ENCODE peak calls at places on chromosome 12, in four cellular contexts. One of them, this sample, is unnamed. For H3K9me3, the result is how much of the 10 kb centered on the place peaks cover.

GRCh38 chr12:11768233-11768965 is 118.9 kb downstream of the ETV6 start:
- DNase-seq in tibial nerve: no peak
- DNase-seq in heart right ventricle: no peak
- DNase-seq in CD8-positive, alpha-beta T cell: no peak
- DNase-seq in this sample: no peak

GRCh38 chr12:95204141-95204866 is 13.0 kb downstream of the FGD6 start:
- DNase-seq in tibial nerve: no peak
- DNase-seq in heart right ventricle: no peak
- DNase-seq in CD8-positive, alpha-beta T cell: no peak
- DNase-seq in this sample: no peak

GRCh38 chr12:1796515-1797010 is 23.8 kb upstream of the LRTM2 start:
- DNase-seq in tibial nerve: no peak
- DNase-seq in heart right ventricle: peak
- DNase-seq in CD8-positive, alpha-beta T cell: no peak
- DNase-seq in this sample: peak

GRCh38 chr12:124463341-124463861 is 104.0 kb downstream of the NCOR2 start:
- DNase-seq in tibial nerve: no peak
- DNase-seq in heart right ventricle: peak
- DNase-seq in CD8-positive, alpha-beta T cell: no peak
- DNase-seq in this sample: no peak

GRCh38 chr12:124551268-124552144 is 15.9 kb downstream of the NCOR2 start:
- DNase-seq in tibial nerve: peak
- DNase-seq in heart right ventricle: peak
- DNase-seq in CD8-positive, alpha-beta T cell: no peak
- DNase-seq in this sample: no peak

GRCh38 chr12:108875682-108876361 is 4.1 kb upstream of the DAO start:
- DNase-seq in tibial nerve: no peak
- DNase-seq in heart right ventricle: no peak
- DNase-seq in CD8-positive, alpha-beta T cell: no peak
- DNase-seq in this sample: no peak

GRCh38 chr12:105317942-105318614 is 12.4 kb upstream of the C12orf75 start:
- DNase-seq in tibial nerve: no peak
- DNase-seq in heart right ventricle: no peak
- DNase-seq in CD8-positive, alpha-beta T cell: no peak
- DNase-seq in this sample: no peak

GRCh38 chr12:3035171-3035570 is 42.0 kb upstream of the TSPAN9 start:
- DNase-seq in tibial nerve: no peak
- DNase-seq in heart right ventricle: no peak
- DNase-seq in CD8-positive, alpha-beta T cell: no peak
- DNase-seq in this sample: no peak

GRCh38 chr12:63918788-63919300 is 74.3 kb downstream of the SRGAP1 start:
- DNase-seq in tibial nerve: no peak
- DNase-seq in heart right ventricle: no peak
- DNase-seq in CD8-positive, alpha-beta T cell: no peak
- DNase-seq in this sample: no peak

GRCh38 chr12:29882771-29883315 is 99.1 kb upstream of the TMTC1 start:
- DNase-seq in tibial nerve: no peak
- DNase-seq in heart right ventricle: no peak
- DNase-seq in CD8-positive, alpha-beta T cell: no peak
- DNase-seq in this sample: no peak

GRCh38 chr12:47080725-47081502 is 1.2 kb upstream of the AMIGO2 start:
- DNase-seq in tibial nerve: peak
- DNase-seq in heart right ventricle: peak
- DNase-seq in CD8-positive, alpha-beta T cell: no peak
- DNase-seq in this sample: peak

GRCh38 chr12:65742481-65742971 is 81.8 kb upstream of the HMGA2 start:
- DNase-seq in tibial nerve: no peak
- DNase-seq in heart right ventricle: peak
- DNase-seq in CD8-positive, alpha-beta T cell: no peak
- DNase-seq in this sample: no peak

GRCh38 chr12:133203344-133204263 is 22.3 kb downstream of the ZNF268 start:
- DNase-seq in tibial nerve: no peak
- DNase-seq in heart right ventricle: no peak
- DNase-seq in CD8-positive, alpha-beta T cell: no peak
- DNase-seq in this sample: no peak

GRCh38 chr12:133204264-133204603 is 22.9 kb downstream of the ZNF268 start:
- DNase-seq in tibial nerve: no peak
- DNase-seq in heart right ventricle: no peak
- DNase-seq in CD8-positive, alpha-beta T cell: no peak
- DNase-seq in this sample: no peak

GRCh38 chr12:133202493-133203343 is 21.4 kb downstream of the ZNF268 start:
- DNase-seq in tibial nerve: no peak
- DNase-seq in heart right ventricle: no peak
- DNase-seq in CD8-positive, alpha-beta T cell: no peak
- DNase-seq in this sample: no peak

GRCh38 chr12:133206390-133206789 is 25.1 kb downstream of the ZNF268 start:
- DNase-seq in tibial nerve: no peak
- DNase-seq in heart right ventricle: no peak
- DNase-seq in CD8-positive, alpha-beta T cell: no peak
- DNase-seq in this sample: no peak

DNA sequence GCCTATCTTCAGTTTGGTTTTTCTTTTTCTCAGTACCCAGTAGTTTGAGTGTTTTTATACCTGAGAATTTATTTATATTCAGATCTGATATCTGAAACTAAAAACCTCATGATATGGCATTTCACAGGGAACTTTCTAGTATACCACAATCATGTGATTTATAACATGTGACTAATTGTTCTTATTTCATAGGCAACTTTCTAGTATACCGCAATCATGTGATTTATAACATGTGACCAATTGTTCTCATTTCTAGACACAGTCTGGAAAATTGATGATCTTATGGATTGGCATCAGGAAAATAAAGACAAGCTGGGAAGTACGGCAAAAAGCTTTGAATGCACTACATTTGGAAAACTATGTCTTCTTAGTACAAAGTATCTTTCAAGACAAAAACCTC is 20.6 kb downstream of the ZNF268 start:
- DNase-seq in tibial nerve: no peak
- DNase-seq in heart right ventricle: no peak
- DNase-seq in CD8-positive, alpha-beta T cell: no peak
- DNase-seq in this sample: no peak
- H3K9me3 ChIP-seq in tibial nerve: half or more
- H3K9me3 ChIP-seq in heart right ventricle: half or more
- H3K9me3 ChIP-seq in CD8-positive, alpha-beta T cell: half or more
- H3K9me3 ChIP-seq in this sample: half or more

DNA sequence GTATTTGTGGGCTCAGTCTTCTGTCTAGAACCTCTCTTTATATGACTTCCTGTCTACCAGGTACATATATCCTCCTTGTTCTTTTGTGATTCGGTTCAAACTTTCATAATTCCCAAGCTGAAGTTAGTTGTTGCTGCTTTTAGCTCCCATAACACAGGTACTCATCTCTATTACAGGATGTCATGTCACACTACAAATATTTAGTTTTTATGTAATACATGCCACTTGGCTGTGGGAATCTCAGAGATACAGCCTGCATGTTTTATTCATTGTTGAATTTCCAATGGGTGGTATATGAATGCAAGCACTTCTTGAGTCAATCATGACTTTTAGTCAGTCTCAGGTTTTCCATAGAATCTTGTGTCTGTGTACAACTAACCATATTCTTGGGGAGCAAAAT is 122.7 kb downstream of the SINHCAF start:
- DNase-seq in tibial nerve: no peak
- DNase-seq in heart right ventricle: no peak
- DNase-seq in CD8-positive, alpha-beta T cell: no peak
- DNase-seq in this sample: no peak
- H3K9me3 ChIP-seq in tibial nerve: under half
- H3K9me3 ChIP-seq in heart right ventricle: under half
- H3K9me3 ChIP-seq in CD8-positive, alpha-beta T cell: under half
- H3K9me3 ChIP-seq in this sample: under half

GRCh38 chr12:54926246-54926645 is 58.3 kb downstream of the TESPA1 start:
- DNase-seq in tibial nerve: no peak
- DNase-seq in heart right ventricle: no peak
- DNase-seq in CD8-positive, alpha-beta T cell: no peak
- DNase-seq in this sample: no peak

GRCh38 chr12:54929998-54930397 is 54.6 kb downstream of the TESPA1 start:
- DNase-seq in tibial nerve: no peak
- DNase-seq in heart right ventricle: no peak
- DNase-seq in CD8-positive, alpha-beta T cell: no peak
- DNase-seq in this sample: no peak

DNA sequence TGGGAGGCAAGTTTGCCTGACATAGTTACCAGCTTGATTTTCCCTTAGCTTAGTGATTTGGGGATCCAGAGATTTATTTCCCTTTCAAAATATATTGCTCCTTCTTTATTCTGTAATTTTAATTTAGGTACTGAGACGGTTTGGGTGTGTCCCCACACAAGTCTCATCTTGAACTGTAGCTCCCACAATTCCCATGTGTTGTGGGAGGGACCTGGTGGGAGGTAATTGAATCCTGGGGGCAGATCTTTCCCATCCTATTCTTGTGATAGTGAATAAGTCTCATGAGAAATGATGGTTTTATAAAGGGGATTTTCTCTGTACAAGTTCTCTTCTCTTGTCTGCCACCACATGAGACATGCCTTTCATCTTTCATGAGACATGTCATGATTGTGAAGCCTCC is 59.2 kb downstream of the TESPA1 start:
- DNase-seq in tibial nerve: no peak
- DNase-seq in heart right ventricle: no peak
- DNase-seq in CD8-positive, alpha-beta T cell: no peak
- DNase-seq in this sample: no peak
- H3K9me3 ChIP-seq in tibial nerve: under half
- H3K9me3 ChIP-seq in heart right ventricle: under half
- H3K9me3 ChIP-seq in CD8-positive, alpha-beta T cell: under half
- H3K9me3 ChIP-seq in this sample: under half

GRCh38 chr12:56867216-56867615 is 67.0 kb downstream of the SDR9C7 start:
- DNase-seq in tibial nerve: no peak
- DNase-seq in heart right ventricle: no peak
- DNase-seq in CD8-positive, alpha-beta T cell: no peak
- DNase-seq in this sample: no peak

GRCh38 chr12:56862264-56862663 is 71.9 kb downstream of the SDR9C7 start:
- DNase-seq in tibial nerve: no peak
- DNase-seq in heart right ventricle: no peak
- DNase-seq in CD8-positive, alpha-beta T cell: no peak
- DNase-seq in this sample: no peak

GRCh38 chr12:56863789-56864188 is 70.4 kb downstream of the SDR9C7 start:
- DNase-seq in tibial nerve: no peak
- DNase-seq in heart right ventricle: no peak
- DNase-seq in CD8-positive, alpha-beta T cell: no peak
- DNase-seq in this sample: no peak

GRCh38 chr12:56866493-56866892 is 67.7 kb downstream of the SDR9C7 start:
- DNase-seq in tibial nerve: no peak
- DNase-seq in heart right ventricle: no peak
- DNase-seq in CD8-positive, alpha-beta T cell: no peak
- DNase-seq in this sample: no peak

GRCh38 chr12:56864318-56864717 is 69.9 kb downstream of the SDR9C7 start:
- DNase-seq in tibial nerve: no peak
- DNase-seq in heart right ventricle: no peak
- DNase-seq in CD8-positive, alpha-beta T cell: no peak
- DNase-seq in this sample: no peak
- H3K9me3 ChIP-seq in tibial nerve: under half
- H3K9me3 ChIP-seq in heart right ventricle: under half
- H3K9me3 ChIP-seq in CD8-positive, alpha-beta T cell: under half
- H3K9me3 ChIP-seq in this sample: under half

GRCh38 chr12:34376133-34376799 is 354.0 kb downstream of the ALG10 start:
- DNase-seq in tibial nerve: no peak
- DNase-seq in heart right ventricle: no peak
- DNase-seq in CD8-positive, alpha-beta T cell: no peak
- DNase-seq in this sample: no peak

GRCh38 chr12:34372003-34372402 is 349.7 kb downstream of the ALG10 start:
- DNase-seq in tibial nerve: no peak
- DNase-seq in heart right ventricle: no peak
- DNase-seq in CD8-positive, alpha-beta T cell: no peak
- DNase-seq in this sample: no peak

GRCh38 chr12:34368079-34368478 is 345.8 kb downstream of the ALG10 start:
- DNase-seq in tibial nerve: no peak
- DNase-seq in heart right ventricle: no peak
- DNase-seq in CD8-positive, alpha-beta T cell: no peak
- DNase-seq in this sample: no peak

GRCh38 chr12:34373926-34374325 is 351.6 kb downstream of the ALG10 start:
- DNase-seq in tibial nerve: no peak
- DNase-seq in heart right ventricle: no peak
- DNase-seq in CD8-positive, alpha-beta T cell: no peak
- DNase-seq in this sample: no peak

DNA sequence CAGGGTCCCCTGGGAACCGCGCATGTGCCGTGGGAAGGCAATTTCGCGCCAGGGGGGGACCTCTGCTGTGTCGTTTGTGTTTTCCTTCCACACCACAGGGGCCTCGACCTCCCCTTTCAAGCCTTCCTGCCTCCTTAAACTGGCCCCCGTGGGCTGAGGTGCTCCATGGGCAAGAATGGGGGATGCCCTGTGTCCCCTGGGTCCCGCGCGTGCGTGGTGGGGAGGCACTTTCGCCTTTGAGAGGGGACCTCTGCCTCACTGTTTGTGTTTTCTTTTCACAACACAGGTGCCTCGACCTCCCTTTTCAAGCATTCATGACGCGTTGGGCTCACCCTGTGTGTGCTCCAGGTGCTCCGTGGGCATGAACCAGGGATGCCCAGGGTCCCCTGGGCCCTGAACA is 348.8 kb downstream of the ALG10 start:
- DNase-seq in tibial nerve: no peak
- DNase-seq in heart right ventricle: no peak
- DNase-seq in CD8-positive, alpha-beta T cell: no peak
- DNase-seq in this sample: no peak
- H3K9me3 ChIP-seq in tibial nerve: under half
- H3K9me3 ChIP-seq in heart right ventricle: under half
- H3K9me3 ChIP-seq in CD8-positive, alpha-beta T cell: under half
- H3K9me3 ChIP-seq in this sample: half or more

GRCh38 chr12:34599530-34600513 is 577.5 kb downstream of the ALG10 start:
- DNase-seq in tibial nerve: no peak
- DNase-seq in heart right ventricle: peak
- DNase-seq in CD8-positive, alpha-beta T cell: no peak
- DNase-seq in this sample: no peak
- H3K9me3 ChIP-seq in tibial nerve: under half
- H3K9me3 ChIP-seq in heart right ventricle: under half
- H3K9me3 ChIP-seq in CD8-positive, alpha-beta T cell: under half
- H3K9me3 ChIP-seq in this sample: under half

DNA sequence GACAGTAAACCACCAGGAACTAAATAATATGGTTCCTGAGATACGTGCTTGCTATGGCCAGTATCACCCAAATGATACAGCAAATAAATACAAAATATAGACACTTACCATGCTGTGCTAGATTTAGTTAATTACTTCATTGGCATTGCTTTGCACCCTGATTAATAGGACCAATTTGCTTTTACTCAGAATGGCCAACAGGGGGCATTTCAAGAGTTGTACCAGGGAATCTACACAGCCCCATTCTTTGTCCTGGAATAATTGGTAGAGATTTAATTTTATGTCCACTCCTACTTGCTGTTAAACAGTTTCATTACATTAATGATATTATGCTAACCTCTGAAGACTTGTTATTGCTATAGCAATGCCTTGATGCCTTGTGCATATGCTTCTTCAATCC is 280.8 kb downstream of the RERGL start:
- DNase-seq in tibial nerve: no peak
- DNase-seq in heart right ventricle: no peak
- DNase-seq in CD8-positive, alpha-beta T cell: no peak
- DNase-seq in this sample: no peak
- H3K9me3 ChIP-seq in tibial nerve: under half
- H3K9me3 ChIP-seq in heart right ventricle: under half
- H3K9me3 ChIP-seq in CD8-positive, alpha-beta T cell: under half
- H3K9me3 ChIP-seq in this sample: under half

GRCh38 chr12:101885912-101886561 is 8.7 kb downstream of the DRAM1 start:
- DNase-seq in tibial nerve: no peak
- DNase-seq in heart right ventricle: no peak
- DNase-seq in CD8-positive, alpha-beta T cell: no peak
- DNase-seq in this sample: no peak
- H3K9me3 ChIP-seq in tibial nerve: under half
- H3K9me3 ChIP-seq in heart right ventricle: under half
- H3K9me3 ChIP-seq in CD8-positive, alpha-beta T cell: under half
- H3K9me3 ChIP-seq in this sample: under half